ENCODE peak calls at places on chromosomes 5 and 9, in seven cellular contexts. B is activated T-cell treated with anti-CD3 and anti-CD28 coated beads for 4 hours; F is heart right ventricle; L is stimulated activated CD4-positive, alpha-beta T cell treated with anti-CD3 and anti-CD28 coated beads, TNF-alpha, amount 100 ng/mL, for 4 hours; P is activated CD4-positive, alpha-beta T cell treated with anti-CD3 and anti-CD28 coated beads for 24 hours; Z is iPS DF 19.7; I is iPS-NIHi11. W is an unnamed sample.

GRCh38 chr9:137326436-137327060 is 24.5 kb upstream of the NRARP start:
- DNase-seq in B (no peak), F (no peak), L (no peak), P (no peak), Z (no peak), I (no peak), W (no peak)

GRCh38 chr9:33044162-33044673 is 19.1 kb downstream of the DNAJA1 start:
- DNase-seq in B (peak; percentile 24), F (peak; percentile 80), L (peak; percentile 6), P (peak; percentile 44), Z (peak; percentile 68), I (peak; percentile 88), W (peak; percentile 77)

GRCh38 chr9:76868897-76869296 is 37.0 kb downstream of the PRUNE2 start:
- DNase-seq in B (no peak), F (no peak), L (no peak), P (no peak), Z (no peak), I (no peak), W (no peak)

GRCh38 chr9:131259916-131260597 is 16.3 kb downstream of the FAM78A start:
- DNase-seq in B (no peak), F (no peak), L (no peak), P (no peak), Z (no peak), I (no peak), W (no peak)

GRCh38 chr9:125549465-125550215 is 157.4 kb downstream of the MAPKAP1 start:
- DNase-seq in B (no peak), F (no peak), L (no peak), P (no peak), Z (no peak), I (no peak), W (peak; percentile 62)

GRCh38 chr5:156411131-156411727 is 84.3 kb downstream of the SGCD start:
- DNase-seq in B (no peak), F (no peak), L (no peak), P (no peak), Z (no peak), I (no peak), W (no peak)

GRCh38 chr5:178363501-178364325 is 131.1 kb upstream of the PHYKPL start:
- DNase-seq in B (no peak), F (no peak), L (no peak), P (no peak), Z (no peak), I (no peak), W (peak; percentile 23)

GRCh38 chr5:150505041-150505511 is 2.9 kb upstream of the NDST1 start:
- DNase-seq in B (no peak), F (no peak), L (no peak), P (no peak), Z (no peak), I (no peak), W (no peak)

GRCh38 chr5:93078082-93079038 is 502.7 kb downstream of the NR2F1-AS1 start:
- DNase-seq in B (no peak), F (peak; percentile 24), L (no peak), P (no peak), Z (no peak), I (peak; percentile 11), W (peak; percentile 31)

GRCh38 chr9:738209-738915 is 103.1 kb upstream of the DMRT1 start:
- DNase-seq in B (no peak), F (peak; percentile 42), L (no peak), P (no peak), Z (no peak), I (no peak), W (no peak)

GRCh38 chr9:13110766-13111400 is 168.6 kb downstream of the MPDZ start:
- DNase-seq in B (no peak), F (peak; percentile 18), L (no peak), P (no peak), Z (no peak), I (no peak), W (no peak)

GRCh38 chr5:164252-164651 is 27.0 kb upstream of the LRRC14B start:
- DNase-seq in B (no peak), F (no peak), L (no peak), P (no peak), Z (no peak), I (no peak), W (no peak)

GRCh38 chr5:179273074-179273435 is 72.2 kb downstream of the ADAMTS2 start:
- DNase-seq in B (no peak), F (no peak), L (no peak), P (no peak), Z (no peak), I (no peak), W (peak; percentile 49)

GRCh38 chr5:51033215-51033614 is 350.0 kb upstream of the ISL1 start:
- DNase-seq in B (no peak), F (no peak), L (no peak), P (no peak), Z (no peak), I (peak; percentile 14), W (no peak)